ENCODE peak calls at places on chromosome 19, in ten cellular contexts. One of them, this sample, is unnamed.

GRCh38 chr19:42529248-42529764 is 1.0 kb upstream of the CEACAM1 start:
- DNase-seq in activated CD4-positive, alpha-beta T cell treated with anti-CD3 and anti-CD28 coated beads, Interleukin-2, amount 10 ng/mL, durations not matched to agents 7 days and 5 days: peak; percentile 76
- DNase-seq in right lobe of liver: peak; percentile 79
- DNase-seq in tibial nerve: peak; percentile 35
- DNase-seq in NCI-H1092 treated with DMSO at 0.1 percent for 48 hours: peak; percentile 3
- DNase-seq in type B pancreatic cell: peak; percentile 69
- DNase-seq in Caki2: peak; percentile 35
- DNase-seq in left colon: peak; percentile 81
- DNase-seq in activated CD8-positive, alpha-beta T cell treated with anti-CD3 and anti-CD28 coated beads for 36 hours: peak; percentile 83
- DNase-seq in LNCaP clone FGC: peak; percentile 7
- DNase-seq in this sample: peak; percentile 82

GRCh38 chr19:56159009-56159501 is 16.8 kb upstream of the GALP start:
- DNase-seq in activated CD4-positive, alpha-beta T cell treated with anti-CD3 and anti-CD28 coated beads, Interleukin-2, amount 10 ng/mL, durations not matched to agents 7 days and 5 days: no peak
- DNase-seq in right lobe of liver: no peak
- DNase-seq in tibial nerve: no peak
- DNase-seq in NCI-H1092 treated with DMSO at 0.1 percent for 48 hours: no peak
- DNase-seq in type B pancreatic cell: no peak
- DNase-seq in Caki2: no peak
- DNase-seq in left colon: no peak
- DNase-seq in activated CD8-positive, alpha-beta T cell treated with anti-CD3 and anti-CD28 coated beads for 36 hours: no peak
- DNase-seq in LNCaP clone FGC: no peak
- DNase-seq in this sample: no peak

GRCh38 chr19:52646571-52647222 is 8.5 kb upstream of the ZNF83 start:
- DNase-seq in activated CD4-positive, alpha-beta T cell treated with anti-CD3 and anti-CD28 coated beads, Interleukin-2, amount 10 ng/mL, durations not matched to agents 7 days and 5 days: no peak
- DNase-seq in right lobe of liver: no peak
- DNase-seq in tibial nerve: no peak
- DNase-seq in NCI-H1092 treated with DMSO at 0.1 percent for 48 hours: no peak
- DNase-seq in type B pancreatic cell: no peak
- DNase-seq in Caki2: peak; percentile 26
- DNase-seq in left colon: no peak
- DNase-seq in activated CD8-positive, alpha-beta T cell treated with anti-CD3 and anti-CD28 coated beads for 36 hours: no peak
- DNase-seq in LNCaP clone FGC: no peak
- DNase-seq in this sample: no peak

GRCh38 chr19:16106121-16106520 is 5.6 kb upstream of the RAB8A start:
- DNase-seq in activated CD4-positive, alpha-beta T cell treated with anti-CD3 and anti-CD28 coated beads, Interleukin-2, amount 10 ng/mL, durations not matched to agents 7 days and 5 days: no peak
- DNase-seq in right lobe of liver: no peak
- DNase-seq in tibial nerve: no peak
- DNase-seq in NCI-H1092 treated with DMSO at 0.1 percent for 48 hours: no peak
- DNase-seq in type B pancreatic cell: no peak
- DNase-seq in Caki2: peak; percentile 90
- DNase-seq in left colon: no peak
- DNase-seq in activated CD8-positive, alpha-beta T cell treated with anti-CD3 and anti-CD28 coated beads for 36 hours: no peak
- DNase-seq in LNCaP clone FGC: no peak
- DNase-seq in this sample: peak; percentile 46

GRCh38 chr19:50639121-50640112 is at the start of gene SYT3:
- DNase-seq in activated CD4-positive, alpha-beta T cell treated with anti-CD3 and anti-CD28 coated beads, Interleukin-2, amount 10 ng/mL, durations not matched to agents 7 days and 5 days: no peak
- DNase-seq in right lobe of liver: no peak
- DNase-seq in tibial nerve: no peak
- DNase-seq in NCI-H1092 treated with DMSO at 0.1 percent for 48 hours: peak; percentile 15
- DNase-seq in type B pancreatic cell: no peak
- DNase-seq in Caki2: no peak
- DNase-seq in left colon: peak; percentile 28
- DNase-seq in activated CD8-positive, alpha-beta T cell treated with anti-CD3 and anti-CD28 coated beads for 36 hours: peak; percentile 52
- DNase-seq in LNCaP clone FGC: no peak
- DNase-seq in this sample: peak; percentile 67

GRCh38 chr19:9935409-9936062 is 779 bp downstream of the OLFM2 start:
- DNase-seq in activated CD4-positive, alpha-beta T cell treated with anti-CD3 and anti-CD28 coated beads, Interleukin-2, amount 10 ng/mL, durations not matched to agents 7 days and 5 days: no peak
- DNase-seq in right lobe of liver: no peak
- DNase-seq in tibial nerve: no peak
- DNase-seq in NCI-H1092 treated with DMSO at 0.1 percent for 48 hours: no peak
- DNase-seq in type B pancreatic cell: no peak
- DNase-seq in Caki2: no peak
- DNase-seq in left colon: no peak
- DNase-seq in activated CD8-positive, alpha-beta T cell treated with anti-CD3 and anti-CD28 coated beads for 36 hours: no peak
- DNase-seq in LNCaP clone FGC: no peak
- DNase-seq in this sample: no peak

GRCh38 chr19:38142176-38143035 is 81.6 kb downstream of the DPF1 start:
- DNase-seq in activated CD4-positive, alpha-beta T cell treated with anti-CD3 and anti-CD28 coated beads, Interleukin-2, amount 10 ng/mL, durations not matched to agents 7 days and 5 days: peak; percentile 45
- DNase-seq in right lobe of liver: no peak
- DNase-seq in tibial nerve: no peak
- DNase-seq in NCI-H1092 treated with DMSO at 0.1 percent for 48 hours: peak; percentile 28
- DNase-seq in type B pancreatic cell: no peak
- DNase-seq in Caki2: no peak
- DNase-seq in left colon: peak; percentile 49
- DNase-seq in activated CD8-positive, alpha-beta T cell treated with anti-CD3 and anti-CD28 coated beads for 36 hours: peak; percentile 82
- DNase-seq in LNCaP clone FGC: no peak
- DNase-seq in this sample: peak; percentile 83

GRCh38 chr19:28014821-28015405 is 1198.0 kb downstream of the UQCRFS1 start:
- DNase-seq in activated CD4-positive, alpha-beta T cell treated with anti-CD3 and anti-CD28 coated beads, Interleukin-2, amount 10 ng/mL, durations not matched to agents 7 days and 5 days: no peak
- DNase-seq in right lobe of liver: no peak
- DNase-seq in tibial nerve: no peak
- DNase-seq in NCI-H1092 treated with DMSO at 0.1 percent for 48 hours: no peak
- DNase-seq in type B pancreatic cell: no peak
- DNase-seq in Caki2: no peak
- DNase-seq in left colon: no peak
- DNase-seq in activated CD8-positive, alpha-beta T cell treated with anti-CD3 and anti-CD28 coated beads for 36 hours: no peak
- DNase-seq in LNCaP clone FGC: no peak
- DNase-seq in this sample: no peak

GRCh38 chr19:8451377-8451776 is 6.6 kb downstream of the HNRNPM start:
- DNase-seq in activated CD4-positive, alpha-beta T cell treated with anti-CD3 and anti-CD28 coated beads, Interleukin-2, amount 10 ng/mL, durations not matched to agents 7 days and 5 days: no peak
- DNase-seq in right lobe of liver: no peak
- DNase-seq in tibial nerve: no peak
- DNase-seq in NCI-H1092 treated with DMSO at 0.1 percent for 48 hours: no peak
- DNase-seq in type B pancreatic cell: no peak
- DNase-seq in Caki2: no peak
- DNase-seq in left colon: no peak
- DNase-seq in activated CD8-positive, alpha-beta T cell treated with anti-CD3 and anti-CD28 coated beads for 36 hours: no peak
- DNase-seq in LNCaP clone FGC: no peak
- DNase-seq in this sample: no peak

GRCh38 chr19:58571575-58571947 is 1.6 kb downstream of the MZF1 start:
- DNase-seq in activated CD4-positive, alpha-beta T cell treated with anti-CD3 and anti-CD28 coated beads, Interleukin-2, amount 10 ng/mL, durations not matched to agents 7 days and 5 days: no peak
- DNase-seq in right lobe of liver: peak; percentile 31
- DNase-seq in tibial nerve: peak; percentile 8
- DNase-seq in NCI-H1092 treated with DMSO at 0.1 percent for 48 hours: no peak
- DNase-seq in type B pancreatic cell: no peak
- DNase-seq in Caki2: no peak
- DNase-seq in left colon: no peak
- DNase-seq in activated CD8-positive, alpha-beta T cell treated with anti-CD3 and anti-CD28 coated beads for 36 hours: no peak
- DNase-seq in LNCaP clone FGC: no peak
- DNase-seq in this sample: no peak

GRCh38 chr19:15101479-15102082 is 5.6 kb upstream of the SYDE1 start:
- DNase-seq in activated CD4-positive, alpha-beta T cell treated with anti-CD3 and anti-CD28 coated beads, Interleukin-2, amount 10 ng/mL, durations not matched to agents 7 days and 5 days: peak; percentile 68
- DNase-seq in right lobe of liver: no peak
- DNase-seq in tibial nerve: no peak
- DNase-seq in NCI-H1092 treated with DMSO at 0.1 percent for 48 hours: peak; percentile 1
- DNase-seq in type B pancreatic cell: no peak
- DNase-seq in Caki2: peak; percentile 23
- DNase-seq in left colon: peak; percentile 48
- DNase-seq in activated CD8-positive, alpha-beta T cell treated with anti-CD3 and anti-CD28 coated beads for 36 hours: peak; percentile 83
- DNase-seq in LNCaP clone FGC: no peak
- DNase-seq in this sample: peak; percentile 60

GRCh38 chr19:18290250-18291018 is 9.0 kb upstream of the JUND start:
- DNase-seq in activated CD4-positive, alpha-beta T cell treated with anti-CD3 and anti-CD28 coated beads, Interleukin-2, amount 10 ng/mL, durations not matched to agents 7 days and 5 days: peak; percentile 92
- DNase-seq in right lobe of liver: peak; percentile 48
- DNase-seq in tibial nerve: no peak
- DNase-seq in NCI-H1092 treated with DMSO at 0.1 percent for 48 hours: no peak
- DNase-seq in type B pancreatic cell: no peak
- DNase-seq in Caki2: no peak
- DNase-seq in left colon: peak; percentile 62
- DNase-seq in activated CD8-positive, alpha-beta T cell treated with anti-CD3 and anti-CD28 coated beads for 36 hours: peak; percentile 100
- DNase-seq in LNCaP clone FGC: no peak
- DNase-seq in this sample: no peak

GRCh38 chr19:42178791-42179500 is 38.5 kb downstream of the DEDD2 start:
- DNase-seq in activated CD4-positive, alpha-beta T cell treated with anti-CD3 and anti-CD28 coated beads, Interleukin-2, amount 10 ng/mL, durations not matched to agents 7 days and 5 days: no peak
- DNase-seq in right lobe of liver: no peak
- DNase-seq in tibial nerve: no peak
- DNase-seq in NCI-H1092 treated with DMSO at 0.1 percent for 48 hours: peak; percentile 27
- DNase-seq in type B pancreatic cell: no peak
- DNase-seq in Caki2: no peak
- DNase-seq in left colon: no peak
- DNase-seq in activated CD8-positive, alpha-beta T cell treated with anti-CD3 and anti-CD28 coated beads for 36 hours: no peak
- DNase-seq in LNCaP clone FGC: no peak
- DNase-seq in this sample: no peak

GRCh38 chr19:31279436-31279765 is 69.8 kb downstream of the TSHZ3 start:
- DNase-seq in activated CD4-positive, alpha-beta T cell treated with anti-CD3 and anti-CD28 coated beads, Interleukin-2, amount 10 ng/mL, durations not matched to agents 7 days and 5 days: no peak
- DNase-seq in right lobe of liver: no peak
- DNase-seq in tibial nerve: no peak
- DNase-seq in NCI-H1092 treated with DMSO at 0.1 percent for 48 hours: no peak
- DNase-seq in type B pancreatic cell: no peak
- DNase-seq in Caki2: no peak
- DNase-seq in left colon: no peak
- DNase-seq in activated CD8-positive, alpha-beta T cell treated with anti-CD3 and anti-CD28 coated beads for 36 hours: no peak
- DNase-seq in LNCaP clone FGC: no peak
- DNase-seq in this sample: no peak

GRCh38 chr19:20513179-20513934 is 52.2 kb downstream of the ZNF737 start:
- DNase-seq in activated CD4-positive, alpha-beta T cell treated with anti-CD3 and anti-CD28 coated beads, Interleukin-2, amount 10 ng/mL, durations not matched to agents 7 days and 5 days: no peak
- DNase-seq in right lobe of liver: no peak
- DNase-seq in tibial nerve: no peak
- DNase-seq in NCI-H1092 treated with DMSO at 0.1 percent for 48 hours: no peak
- DNase-seq in type B pancreatic cell: no peak
- DNase-seq in Caki2: no peak
- DNase-seq in left colon: no peak
- DNase-seq in activated CD8-positive, alpha-beta T cell treated with anti-CD3 and anti-CD28 coated beads for 36 hours: peak; percentile 3
- DNase-seq in LNCaP clone FGC: no peak
- DNase-seq in this sample: no peak

GRCh38 chr19:11381535-11382369 is 2.4 kb downstream of the EPOR start:
- DNase-seq in activated CD4-positive, alpha-beta T cell treated with anti-CD3 and anti-CD28 coated beads, Interleukin-2, amount 10 ng/mL, durations not matched to agents 7 days and 5 days: peak; percentile 77
- DNase-seq in right lobe of liver: peak; percentile 70
- DNase-seq in tibial nerve: no peak
- DNase-seq in NCI-H1092 treated with DMSO at 0.1 percent for 48 hours: peak; percentile 85
- DNase-seq in type B pancreatic cell: no peak
- DNase-seq in Caki2: peak; percentile 98
- DNase-seq in left colon: peak; percentile 73
- DNase-seq in activated CD8-positive, alpha-beta T cell treated with anti-CD3 and anti-CD28 coated beads for 36 hours: peak; percentile 95
- DNase-seq in LNCaP clone FGC: peak; percentile 64
- DNase-seq in this sample: peak; percentile 93

GRCh38 chr19:11821474-11821873 is 7.4 kb downstream of the ZNF440 start:
- DNase-seq in activated CD4-positive, alpha-beta T cell treated with anti-CD3 and anti-CD28 coated beads, Interleukin-2, amount 10 ng/mL, durations not matched to agents 7 days and 5 days: no peak
- DNase-seq in right lobe of liver: no peak
- DNase-seq in tibial nerve: no peak
- DNase-seq in NCI-H1092 treated with DMSO at 0.1 percent for 48 hours: no peak
- DNase-seq in type B pancreatic cell: no peak
- DNase-seq in Caki2: peak; percentile 62
- DNase-seq in left colon: no peak
- DNase-seq in activated CD8-positive, alpha-beta T cell treated with anti-CD3 and anti-CD28 coated beads for 36 hours: peak; percentile 11
- DNase-seq in LNCaP clone FGC: no peak
- DNase-seq in this sample: no peak

GRCh38 chr19:35513231-35513974 is at the start of gene DMKN:
- DNase-seq in activated CD4-positive, alpha-beta T cell treated with anti-CD3 and anti-CD28 coated beads, Interleukin-2, amount 10 ng/mL, durations not matched to agents 7 days and 5 days: no peak
- DNase-seq in right lobe of liver: no peak
- DNase-seq in tibial nerve: no peak
- DNase-seq in NCI-H1092 treated with DMSO at 0.1 percent for 48 hours: no peak
- DNase-seq in type B pancreatic cell: no peak
- DNase-seq in Caki2: peak; percentile 63
- DNase-seq in left colon: no peak
- DNase-seq in activated CD8-positive, alpha-beta T cell treated with anti-CD3 and anti-CD28 coated beads for 36 hours: no peak
- DNase-seq in LNCaP clone FGC: no peak
- DNase-seq in this sample: no peak

GRCh38 chr19:56562766-56563165 is 4.5 kb upstream of the ZNF470 start:
- DNase-seq in activated CD4-positive, alpha-beta T cell treated with anti-CD3 and anti-CD28 coated beads, Interleukin-2, amount 10 ng/mL, durations not matched to agents 7 days and 5 days: no peak
- DNase-seq in right lobe of liver: no peak
- DNase-seq in tibial nerve: no peak
- DNase-seq in NCI-H1092 treated with DMSO at 0.1 percent for 48 hours: no peak
- DNase-seq in type B pancreatic cell: no peak
- DNase-seq in Caki2: no peak
- DNase-seq in left colon: no peak
- DNase-seq in activated CD8-positive, alpha-beta T cell treated with anti-CD3 and anti-CD28 coated beads for 36 hours: no peak
- DNase-seq in LNCaP clone FGC: no peak
- DNase-seq in this sample: no peak

GRCh38 chr19:51637362-51637978 is 7.3 kb upstream of the SIGLEC5 start:
- DNase-seq in activated CD4-positive, alpha-beta T cell treated with anti-CD3 and anti-CD28 coated beads, Interleukin-2, amount 10 ng/mL, durations not matched to agents 7 days and 5 days: no peak
- DNase-seq in right lobe of liver: no peak
- DNase-seq in tibial nerve: no peak
- DNase-seq in NCI-H1092 treated with DMSO at 0.1 percent for 48 hours: no peak
- DNase-seq in type B pancreatic cell: no peak
- DNase-seq in Caki2: peak; percentile 6
- DNase-seq in left colon: no peak
- DNase-seq in activated CD8-positive, alpha-beta T cell treated with anti-CD3 and anti-CD28 coated beads for 36 hours: no peak
- DNase-seq in LNCaP clone FGC: no peak
- DNase-seq in this sample: peak; percentile 10

GRCh38 chr19:834216-834615 is 6.6 kb downstream of the AZU1 start:
- DNase-seq in activated CD4-positive, alpha-beta T cell treated with anti-CD3 and anti-CD28 coated beads, Interleukin-2, amount 10 ng/mL, durations not matched to agents 7 days and 5 days: no peak
- DNase-seq in right lobe of liver: no peak
- DNase-seq in tibial nerve: no peak
- DNase-seq in NCI-H1092 treated with DMSO at 0.1 percent for 48 hours: no peak
- DNase-seq in type B pancreatic cell: no peak
- DNase-seq in Caki2: no peak
- DNase-seq in left colon: no peak
- DNase-seq in activated CD8-positive, alpha-beta T cell treated with anti-CD3 and anti-CD28 coated beads for 36 hours: no peak
- DNase-seq in LNCaP clone FGC: no peak
- DNase-seq in this sample: no peak

GRCh38 chr19:2454962-2455409 is 1.8 kb downstream of the LMNB2 start:
- DNase-seq in activated CD4-positive, alpha-beta T cell treated with anti-CD3 and anti-CD28 coated beads, Interleukin-2, amount 10 ng/mL, durations not matched to agents 7 days and 5 days: no peak
- DNase-seq in right lobe of liver: no peak
- DNase-seq in tibial nerve: no peak
- DNase-seq in NCI-H1092 treated with DMSO at 0.1 percent for 48 hours: no peak
- DNase-seq in type B pancreatic cell: no peak
- DNase-seq in Caki2: no peak
- DNase-seq in left colon: no peak
- DNase-seq in activated CD8-positive, alpha-beta T cell treated with anti-CD3 and anti-CD28 coated beads for 36 hours: no peak
- DNase-seq in LNCaP clone FGC: no peak
- DNase-seq in this sample: no peak

GRCh38 chr19:49111218-49111998 is 2.8 kb upstream of the LIN7B start:
- DNase-seq in activated CD4-positive, alpha-beta T cell treated with anti-CD3 and anti-CD28 coated beads, Interleukin-2, amount 10 ng/mL, durations not matched to agents 7 days and 5 days: no peak
- DNase-seq in right lobe of liver: no peak
- DNase-seq in tibial nerve: no peak
- DNase-seq in NCI-H1092 treated with DMSO at 0.1 percent for 48 hours: no peak
- DNase-seq in type B pancreatic cell: no peak
- DNase-seq in Caki2: no peak
- DNase-seq in left colon: no peak
- DNase-seq in activated CD8-positive, alpha-beta T cell treated with anti-CD3 and anti-CD28 coated beads for 36 hours: no peak
- DNase-seq in LNCaP clone FGC: no peak
- DNase-seq in this sample: no peak

GRCh38 chr19:50969413-50969760 is at the start of gene KLK6:
- DNase-seq in activated CD4-positive, alpha-beta T cell treated with anti-CD3 and anti-CD28 coated beads, Interleukin-2, amount 10 ng/mL, durations not matched to agents 7 days and 5 days: no peak
- DNase-seq in right lobe of liver: no peak
- DNase-seq in tibial nerve: no peak
- DNase-seq in NCI-H1092 treated with DMSO at 0.1 percent for 48 hours: no peak
- DNase-seq in type B pancreatic cell: no peak
- DNase-seq in Caki2: no peak
- DNase-seq in left colon: no peak
- DNase-seq in activated CD8-positive, alpha-beta T cell treated with anti-CD3 and anti-CD28 coated beads for 36 hours: no peak
- DNase-seq in LNCaP clone FGC: no peak
- DNase-seq in this sample: no peak

GRCh38 chr19:33514885-33515485 is 6.6 kb downstream of the PEPD start:
- DNase-seq in activated CD4-positive, alpha-beta T cell treated with anti-CD3 and anti-CD28 coated beads, Interleukin-2, amount 10 ng/mL, durations not matched to agents 7 days and 5 days: peak; percentile 47
- DNase-seq in right lobe of liver: no peak
- DNase-seq in tibial nerve: no peak
- DNase-seq in NCI-H1092 treated with DMSO at 0.1 percent for 48 hours: no peak
- DNase-seq in type B pancreatic cell: no peak
- DNase-seq in Caki2: no peak
- DNase-seq in left colon: peak; percentile 47
- DNase-seq in activated CD8-positive, alpha-beta T cell treated with anti-CD3 and anti-CD28 coated beads for 36 hours: no peak
- DNase-seq in LNCaP clone FGC: no peak
- DNase-seq in this sample: no peak

GRCh38 chr19:13055213-13056051 is 47.2 kb downstream of the LYL1 start:
- DNase-seq in activated CD4-positive, alpha-beta T cell treated with anti-CD3 and anti-CD28 coated beads, Interleukin-2, amount 10 ng/mL, durations not matched to agents 7 days and 5 days: no peak
- DNase-seq in right lobe of liver: no peak
- DNase-seq in tibial nerve: peak; percentile 83
- DNase-seq in NCI-H1092 treated with DMSO at 0.1 percent for 48 hours: no peak
- DNase-seq in type B pancreatic cell: peak; percentile 88
- DNase-seq in Caki2: no peak
- DNase-seq in left colon: peak; percentile 49
- DNase-seq in activated CD8-positive, alpha-beta T cell treated with anti-CD3 and anti-CD28 coated beads for 36 hours: no peak
- DNase-seq in LNCaP clone FGC: no peak
- DNase-seq in this sample: no peak

GRCh38 chr19:2345794-2346663 is 14.0 kb upstream of the TMPRSS9 start:
- DNase-seq in activated CD4-positive, alpha-beta T cell treated with anti-CD3 and anti-CD28 coated beads, Interleukin-2, amount 10 ng/mL, durations not matched to agents 7 days and 5 days: no peak
- DNase-seq in right lobe of liver: peak; percentile 52
- DNase-seq in tibial nerve: no peak
- DNase-seq in NCI-H1092 treated with DMSO at 0.1 percent for 48 hours: no peak
- DNase-seq in type B pancreatic cell: no peak
- DNase-seq in Caki2: no peak
- DNase-seq in left colon: peak; percentile 91
- DNase-seq in activated CD8-positive, alpha-beta T cell treated with anti-CD3 and anti-CD28 coated beads for 36 hours: no peak
- DNase-seq in LNCaP clone FGC: peak; percentile 23
- DNase-seq in this sample: no peak

GRCh38 chr19:4678881-4679379 is 8.8 kb upstream of the MYDGF start:
- DNase-seq in activated CD4-positive, alpha-beta T cell treated with anti-CD3 and anti-CD28 coated beads, Interleukin-2, amount 10 ng/mL, durations not matched to agents 7 days and 5 days: no peak
- DNase-seq in right lobe of liver: no peak
- DNase-seq in tibial nerve: no peak
- DNase-seq in NCI-H1092 treated with DMSO at 0.1 percent for 48 hours: no peak
- DNase-seq in type B pancreatic cell: no peak
- DNase-seq in Caki2: peak; percentile 65
- DNase-seq in left colon: no peak
- DNase-seq in activated CD8-positive, alpha-beta T cell treated with anti-CD3 and anti-CD28 coated beads for 36 hours: peak; percentile 21
- DNase-seq in LNCaP clone FGC: no peak
- DNase-seq in this sample: peak; percentile 50

This sample was measured in SK-MEL-5.